ENCODE peak calls at places on chromosome 4, in six cellular contexts. G is PC-9, R is mucosa of descending colon, K is left ventricle myocardium inferior, B is HCT116, I is esophagus squamous epithelium. F is an unnamed sample. For H3K4me1, the result is how much of the 10 kb centered on the place peaks cover.

GRCh38 chr4:48653217-48654014 is 126.7 kb downstream of the FRYL start:
- DNase-seq in G (no peak), R (no peak), K (peak), B (no peak), I (no peak), F (peak)

GRCh38 chr4:138308421-138308820 is 66.3 kb upstream of the SLC7A11 start:
- DNase-seq in G (peak), R (no peak), K (no peak), B (no peak), I (no peak), F (no peak)

GRCh38 chr4:176308441-176308840 is 11.3 kb upstream of the SPCS3 start:
- DNase-seq in G (no peak), R (peak), K (no peak), B (no peak), I (no peak), F (no peak)

GRCh38 chr4:142549726-142550463 is 296.2 kb downstream of the INPP4B start:
- DNase-seq in G (peak), R (peak), K (no peak), B (peak), I (no peak), F (peak)

GRCh38 chr4:646460-646859 is 21.1 kb downstream of the PDE6B start:
- DNase-seq in G (no peak), R (no peak), K (no peak), B (no peak), I (no peak), F (no peak)

GRCh38 chr4:1982124-1983052 is 26.4 kb downstream of the NELFA start:
- DNase-seq in G (no peak), R (peak), K (no peak), B (no peak), I (no peak), F (no peak)

GRCh38 chr4:38759790-38760122 is 23.0 kb downstream of the TLR10 start:
- DNase-seq in G (no peak), R (no peak), K (no peak), B (no peak), I (no peak), F (no peak)

GRCh38 chr4:2413821-2414610 is 4.4 kb downstream of the ZFYVE28 start:
- DNase-seq in G (no peak), R (peak), K (no peak), B (no peak), I (no peak), F (no peak)

GRCh38 chr4:112736718-112737135 is 99.8 kb downstream of the LARP7 start:
- DNase-seq in G (no peak), R (no peak), K (no peak), B (no peak), I (no peak), F (no peak)

GRCh38 chr4:105966046-105966445 is 70.8 kb downstream of the NPNT start:
- DNase-seq in G (peak), R (no peak), K (no peak), B (no peak), I (no peak), F (no peak)

GRCh38 chr4:147833254-147833653 is 101.4 kb downstream of the ARHGAP10 start:
- DNase-seq in G (no peak), R (no peak), K (no peak), B (no peak), I (no peak), F (no peak)

GRCh38 chr4:183098080-183098722 is 856 bp upstream of the WWC2 start:
- DNase-seq in G (no peak), R (peak), K (peak), B (no peak), I (no peak), F (peak)

GRCh38 chr4:13903851-13904340 is 276.4 kb upstream of the BOD1L1 start:
- DNase-seq in G (no peak), R (no peak), K (no peak), B (no peak), I (no peak), F (no peak)

GRCh38 chr4:85495621-85496020 is 20.7 kb downstream of the ARHGAP24 start:
- DNase-seq in G (no peak), R (no peak), K (no peak), B (no peak), I (no peak), F (no peak)
- H3K4me1 ChIP-seq in G (under half), R (under half), K (half or more), B (under half), I (under half), F (under half)

GRCh38 chr4:6064383-6064782 is 46.2 kb upstream of the C4orf50 start:
- DNase-seq in G (no peak), R (no peak), K (no peak), B (no peak), I (no peak), F (no peak)
- TF ChIP-seq CTCF in G (no peak), R (no peak), K (no peak), B (no peak), I (no peak), F (no peak)

GRCh38 chr4:184389978-184390518 is 84.3 kb downstream of the IRF2 start:
- DNase-seq in G (no peak), R (no peak), K (no peak), B (no peak), I (no peak), F (no peak)
- H3K4me1 ChIP-seq in G (under half), R (under half), K (half or more), B (under half), I (under half), F (under half)

GRCh38 chr4:180101348-180102083 is 2141.7 kb upstream of the TENM3 start:
- DNase-seq in G (no peak), R (no peak), K (no peak), B (no peak), I (no peak), F (no peak)
- TF ChIP-seq CTCF in G (no peak), R (no peak), K (no peak), B (no peak), I (no peak), F (no peak)

DNA sequence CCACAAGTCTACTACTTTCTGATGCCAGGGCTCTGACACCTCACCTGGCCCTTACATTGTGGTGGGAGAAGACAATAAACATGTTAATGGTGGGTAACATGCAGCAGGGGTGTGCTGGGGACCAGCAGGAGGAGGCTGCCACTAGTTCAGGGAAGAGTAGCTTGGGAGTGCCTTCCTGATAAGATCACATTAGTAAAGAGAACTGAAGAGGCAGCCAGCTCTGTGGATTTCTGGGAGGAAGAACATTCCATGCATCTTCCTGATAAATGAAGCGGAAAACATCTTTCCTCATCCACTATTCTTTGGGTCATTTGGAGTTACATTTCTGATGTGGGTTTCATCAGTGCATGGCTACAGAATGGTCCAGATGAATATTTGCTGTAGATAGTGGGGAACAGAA is 9.0 kb downstream of the RNF150 start:
- DNase-seq in G (no peak), R (no peak), K (no peak), B (no peak), I (no peak), F (no peak)
- H3K4me1 ChIP-seq in G (under half), R (under half), K (half or more), B (under half), I (under half), F (under half)

GRCh38 chr4:33063238-33063637 is 2343.1 kb downstream of the PCDH7 start:
- DNase-seq in G (no peak), R (no peak), K (no peak), B (no peak), I (no peak), F (no peak)

GRCh38 chr4:33061727-33062126 is 2341.6 kb downstream of the PCDH7 start:
- DNase-seq in G (no peak), R (no peak), K (no peak), B (no peak), I (no peak), F (no peak)

GRCh38 chr4:33065749-33066148 is 2345.6 kb downstream of the PCDH7 start:
- DNase-seq in G (no peak), R (no peak), K (no peak), B (no peak), I (no peak), F (no peak)

GRCh38 chr4:33062155-33062554 is 2342.0 kb downstream of the PCDH7 start:
- DNase-seq in G (no peak), R (no peak), K (no peak), B (no peak), I (no peak), F (no peak)

GRCh38 chr4:33060873-33061542 is 2340.8 kb downstream of the PCDH7 start:
- DNase-seq in G (no peak), R (peak), K (no peak), B (peak), I (no peak), F (peak)
- TF ChIP-seq CTCF in G (peak), R (peak), K (peak), B (peak), I (no peak), F (peak)

GRCh38 chr4:15684498-15684897 is 2.9 kb downstream of the FAM200B start:
- DNase-seq in G (no peak), R (no peak), K (no peak), B (no peak), I (no peak), F (no peak)

GRCh38 chr4:15681372-15682339 is at the start of gene FAM200B:
- DNase-seq in G (peak), R (peak), K (peak), B (peak), I (peak), F (peak)

GRCh38 chr4:15682340-15682725 is 706 bp downstream of the FAM200B start:
- DNase-seq in G (no peak), R (no peak), K (no peak), B (no peak), I (no peak), F (no peak)

GRCh38 chr4:15681067-15681371 is 608 bp upstream of the FAM200B start:
- DNase-seq in G (no peak), R (no peak), K (no peak), B (no peak), I (no peak), F (no peak)

DNA sequence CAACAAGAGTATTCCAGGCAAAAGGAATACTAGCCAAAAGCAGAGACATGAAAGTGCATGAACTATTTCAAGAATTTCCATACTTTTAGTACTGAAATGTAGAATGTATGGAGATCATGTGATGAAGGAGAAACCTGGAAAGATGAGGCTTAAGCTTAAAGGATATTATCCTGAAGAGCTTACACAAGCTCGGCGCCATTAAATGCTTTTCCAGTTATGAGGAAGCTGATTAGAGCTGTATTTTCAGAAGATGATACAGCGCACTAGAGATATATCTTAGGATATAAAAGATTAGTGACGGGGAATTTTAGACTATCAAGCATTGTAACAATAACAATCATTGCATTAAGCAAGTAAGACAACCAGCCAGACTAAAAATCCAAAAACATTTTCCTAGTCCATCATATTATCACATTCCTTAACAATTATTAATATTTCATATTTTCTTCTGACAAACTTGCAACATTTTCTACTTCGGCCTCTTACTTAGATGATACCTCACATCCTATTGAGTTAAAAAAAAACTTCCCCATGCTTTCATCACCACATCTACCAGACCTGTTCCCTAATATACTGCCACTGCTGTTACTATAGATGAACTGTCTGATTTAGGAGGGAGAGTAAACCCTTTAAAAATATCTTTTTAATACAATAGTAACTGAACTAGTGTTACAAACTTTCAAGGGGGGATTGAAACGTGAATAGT is 1.3 kb downstream of the FAM200B start:
- DNase-seq in G (no peak), R (no peak), K (no peak), B (no peak), I (no peak), F (no peak)
- H3K4me1 ChIP-seq in G (under half), R (under half), K (under half), B (under half), I (under half), F (under half)

F was measured in body of pancreas.